ENCODE peak calls at places on chromosome 6, in four cellular contexts. K, G, A and P are unnamed samples.

GRCh38 chr6:158357570-158358216 is 45.4 kb downstream of the TULP4 start:
- DNase-seq in A (no peak), G (no peak), K (no peak), P (no peak)

GRCh38 chr6:44275749-44276648 is 5.7 kb downstream of the TMEM151B start:
- DNase-seq in K (no peak), G (no peak), A (no peak), P (no peak)

GRCh38 chr6:31597006-31597405 is 4.2 kb upstream of the NCR3 start:
- DNase-seq in K (no peak), A (no peak), G (no peak), P (peak; percentile 33)

GRCh38 chr6:26216015-26216885 is 129.0 kb downstream of the HFE start:
- DNase-seq in K (peak; percentile 89), A (peak; percentile 87), G (peak; percentile 70), P (peak; percentile 68)

GRCh38 chr6:111692327-111693164 is 86.9 kb upstream of the TRAF3IP2 start:
- DNase-seq in G (peak; percentile 85), A (no peak), K (no peak), P (peak; percentile 36)

GRCh38 chr6:89952696-89953095 is 58.4 kb downstream of the GJA10 start:
- DNase-seq in A (peak; percentile 74), K (no peak), G (no peak), P (no peak)

GRCh38 chr6:32397252-32397920 is 9.6 kb downstream of the BTNL2 start:
- DNase-seq in A (no peak), K (no peak), G (no peak), P (no peak)

GRCh38 chr6:100726741-100727140 is 154.4 kb downstream of the ASCC3 start:
- DNase-seq in G (no peak), A (no peak), K (no peak), P (no peak)

GRCh38 chr6:136344420-136344819 is 54.8 kb upstream of the BCLAF1 start:
- DNase-seq in G (no peak), A (no peak), K (no peak), P (no peak)

GRCh38 chr6:137661601-137662000 is 167.4 kb upstream of the OLIG3 start:
- DNase-seq in G (no peak), A (peak; percentile 54), K (peak; percentile 34), P (no peak)

GRCh38 chr6:25927721-25928359 is 2.7 kb downstream of the SLC17A2 start:
- DNase-seq in K (no peak), A (no peak), G (no peak), P (no peak)

GRCh38 chr6:37739618-37740017 is 41.9 kb upstream of the MDGA1 start:
- DNase-seq in K (no peak), G (no peak), A (no peak), P (no peak)

GRCh38 chr6:37738216-37738615 is 40.5 kb upstream of the MDGA1 start:
- DNase-seq in K (no peak), G (no peak), A (no peak), P (peak; percentile 72)

GRCh38 chr6:37745748-37746147 is 48.1 kb upstream of the MDGA1 start:
- DNase-seq in K (no peak), A (no peak), G (no peak), P (no peak)

GRCh38 chr6:37742401-37742760 is 44.7 kb upstream of the MDGA1 start:
- DNase-seq in K (no peak), G (no peak), A (no peak), P (no peak)

GRCh38 chr6:37741757-37742400 is 44.2 kb upstream of the MDGA1 start:
- DNase-seq in G (peak; percentile 89), A (no peak), K (no peak), P (peak; percentile 55)
- TF ChIP-seq CTCF in G (peak; percentile 76), A (no peak), K (no peak), P (peak; percentile 63)

DNA sequence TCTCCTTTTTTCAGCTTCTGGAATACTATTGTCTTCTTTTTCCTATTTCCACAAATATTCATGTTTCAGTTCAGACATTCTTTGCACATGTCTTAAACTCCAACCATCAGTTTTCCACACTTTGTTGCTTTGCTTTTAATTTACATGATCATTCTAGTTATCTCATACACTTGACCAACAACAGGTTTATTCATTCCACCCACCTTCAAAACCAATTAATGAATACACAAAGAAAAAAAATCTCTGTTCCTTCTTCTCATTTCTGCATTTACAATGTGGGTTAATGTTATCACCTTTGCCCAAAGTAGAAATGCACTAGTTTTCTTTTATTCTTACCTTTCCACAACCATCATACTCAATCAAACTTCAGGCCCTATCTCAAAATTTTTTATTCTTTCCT is 216.7 kb downstream of the FRK start:
- DNase-seq in K (no peak), G (no peak), A (no peak), P (no peak)
- H3K27me3 ChIP-seq in K (no peaks in the 10 kb centered on the region), G (no peaks in the 10 kb centered on the region), A (no peaks in the 10 kb centered on the region), P (no peaks in the 10 kb centered on the region)

DNA sequence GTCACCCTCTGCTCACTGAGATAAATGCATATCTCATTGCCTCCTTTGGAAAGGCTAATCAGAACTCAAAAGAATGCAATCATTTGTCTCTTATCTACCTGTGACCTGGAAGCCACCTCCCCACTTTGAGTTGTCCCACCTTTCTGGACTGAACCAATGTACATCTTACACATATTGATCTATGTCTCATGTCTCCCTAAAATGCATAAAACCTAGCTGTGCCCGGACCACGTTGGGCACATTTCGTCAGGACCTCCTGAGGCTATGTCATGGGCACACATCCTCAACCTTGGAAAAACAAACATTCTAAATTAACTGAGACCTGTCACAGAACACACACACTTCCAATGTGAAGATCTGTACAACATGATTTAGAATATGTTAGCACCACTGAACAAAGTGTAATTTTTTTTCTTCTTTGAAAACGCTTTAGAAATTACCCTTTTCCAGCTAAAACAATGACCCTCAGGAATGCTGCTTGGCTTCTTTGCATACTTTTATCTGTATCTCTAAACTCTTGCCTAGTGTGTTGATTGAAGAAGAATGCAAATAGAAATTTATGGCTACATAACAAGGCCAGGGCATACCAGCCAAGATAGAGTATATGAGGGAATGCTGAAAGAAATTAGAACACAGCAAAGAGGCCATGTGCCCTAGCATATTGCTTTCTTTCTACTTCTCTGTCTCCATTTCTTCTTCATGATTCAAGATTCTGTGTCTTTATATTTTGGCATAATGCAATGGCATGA is 84.6 kb upstream of the DST start:
- DNase-seq in K (no peak), G (no peak), A (no peak), P (no peak)
- H3K4me1 ChIP-seq in K (peaks cover 4% of the 10 kb centered on the region), G (peaks cover 73% of the 10 kb centered on the region), A (no peaks in the 10 kb centered on the region), P (peaks cover 18% of the 10 kb centered on the region)

GRCh38 chr6:139112146-139112545 is 22.7 kb upstream of the HECA start:
- DNase-seq in A (no peak), K (no peak), G (no peak), P (no peak)

GRCh38 chr6:139107051-139107450 is 27.8 kb upstream of the HECA start:
- DNase-seq in A (no peak), K (no peak), G (no peak), P (no peak)

GRCh38 chr6:139112561-139112960 is 22.3 kb upstream of the HECA start:
- DNase-seq in K (no peak), G (no peak), A (no peak), P (no peak)

GRCh38 chr6:139108378-139108777 is 26.5 kb upstream of the HECA start:
- DNase-seq in K (peak; percentile 70), G (no peak), A (no peak), P (no peak)

DNA sequence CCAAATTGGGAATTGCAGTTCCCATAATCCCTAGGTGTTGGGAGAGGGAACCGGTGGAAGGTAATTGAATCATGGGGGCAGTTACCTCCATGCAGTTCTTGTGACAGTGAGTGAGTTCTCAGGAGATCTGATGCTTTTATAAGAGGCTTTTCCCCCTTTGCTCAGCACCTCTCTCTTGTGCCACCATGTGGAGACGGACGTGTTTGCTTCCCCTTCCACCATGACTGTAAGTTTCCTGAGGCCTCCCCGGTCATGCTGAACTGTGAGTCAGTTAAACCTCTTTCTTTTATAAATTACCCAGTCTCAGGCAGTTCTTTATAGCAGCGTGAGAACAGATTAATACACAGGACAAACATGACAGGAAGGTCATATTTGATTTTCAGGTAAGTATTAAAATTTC is 25.3 kb upstream of the HECA start:
- DNase-seq in A (no peak), K (peak; percentile 25), G (no peak), P (peak; percentile 25)
- TF ChIP-seq CTCF in A (peak; percentile 28), K (no peak), G (peak; percentile 8), P (peak; percentile 50)

GRCh38 chr6:17965397-17965796 is 22.0 kb downstream of the KIF13A start:
- DNase-seq in G (no peak), K (no peak), A (no peak), P (no peak)

GRCh38 chr6:17967668-17968067 is 19.8 kb downstream of the KIF13A start:
- DNase-seq in K (no peak), G (no peak), A (no peak), P (no peak)

GRCh38 chr6:17968876-17969275 is 18.6 kb downstream of the KIF13A start:
- DNase-seq in A (no peak), K (no peak), G (no peak), P (no peak)

GRCh38 chr6:17966451-17966850 is 21.0 kb downstream of the KIF13A start:
- DNase-seq in G (no peak), K (no peak), A (no peak), P (no peak)

DNA sequence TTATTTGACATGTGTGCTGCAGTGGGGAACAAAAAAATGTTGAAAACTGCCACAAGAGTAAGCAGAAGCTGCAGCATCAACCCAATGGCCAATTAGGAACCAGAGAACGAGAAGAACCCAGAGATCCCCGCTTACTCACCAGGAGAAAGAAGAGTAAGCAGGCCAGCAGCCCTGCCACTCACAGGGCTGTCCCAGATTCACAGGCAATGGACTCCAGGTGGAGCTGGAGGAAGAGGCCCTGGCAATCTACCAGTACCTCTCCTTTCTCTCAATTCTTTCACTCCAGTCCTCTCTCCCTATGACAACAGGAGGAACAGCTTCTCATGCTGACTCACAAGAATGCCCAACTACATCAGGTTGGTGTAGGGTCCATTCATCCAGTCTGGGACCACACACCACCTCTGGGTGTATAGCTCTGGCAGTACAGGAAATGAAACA is 19.3 kb downstream of the KIF13A start:
- DNase-seq in A (no peak), K (no peak), G (no peak), P (no peak)
- H3K27me3 ChIP-seq in A (no peaks in the 10 kb centered on the region), K (no peaks in the 10 kb centered on the region), G (no peaks in the 10 kb centered on the region), P (no peaks in the 10 kb centered on the region)

GRCh38 chr6:108616973-108617372 is 56.3 kb downstream of the FOXO3 start:
- DNase-seq in A (no peak), G (no peak), K (no peak), P (no peak)
- H3K4me1 ChIP-seq in A (peaks cover 12% of the 10 kb centered on the region), G (peaks cover 78% of the 10 kb centered on the region), K (peaks cover 44% of the 10 kb centered on the region), P (peaks cover 9% of the 10 kb centered on the region)

GRCh38 chr6:156956286-156956685 is 179.1 kb downstream of the ARID1B start:
- DNase-seq in A (no peak), K (no peak), G (no peak), P (no peak)
- TF ChIP-seq CTCF in A (no peak), K (no peak), G (no peak), P (no peak)

GRCh38 chr6:998551-998950 is 305.6 kb upstream of the EXOC2 start:
- DNase-seq in G (no peak), A (no peak), K (no peak), P (no peak)
- H3K27me3 ChIP-seq in G (no peaks in the 10 kb centered on the region), A (no peaks in the 10 kb centered on the region), K (no peaks in the 10 kb centered on the region), P (peaks cover 2% of the 10 kb centered on the region)

GRCh38 chr6:131459005-131459404 is 114.0 kb upstream of the ARG1 start:
- DNase-seq in A (no peak), K (no peak), G (no peak), P (no peak)
- H3K4me1 ChIP-seq in A (no peaks in the 10 kb centered on the region), K (no peaks in the 10 kb centered on the region), G (peaks cover 12% of the 10 kb centered on the region), P (no peaks in the 10 kb centered on the region)